ENCODE peak calls at places on chromosomes 5 and 9, in nine cellular contexts. P is uterus, Q is psoas muscle, V is GM23338, G is gastrocnemius medialis, F is upper lobe of right lung, M is WERI-Rb-1, A is left ventricle myocardium inferior, Y is fibroblast of lung. J is an unnamed sample. For H3K27me3, the result is how much of the 10 kb centered on the place peaks cover.

GRCh38 chr9:108664309-108665255 is 191.2 kb downstream of the ACTL7B start:
- DNase-seq in P (no peak), M (no peak), F (no peak), G (no peak), A (no peak), Q (no peak), Y (no peak), V (no peak), J (no peak)

GRCh38 chr5:91469517-91470165 is 86.5 kb upstream of the ARRDC3 start:
- DNase-seq in Q (no peak), A (no peak), P (no peak), G (peak), Y (no peak), V (no peak), F (no peak), M (no peak), J (no peak)

GRCh38 chr5:11560915-11561697 is 343.1 kb downstream of the CTNND2 start:
- DNase-seq in G (no peak), Y (no peak), F (no peak), V (no peak), P (no peak), A (no peak), Q (no peak), M (no peak), J (no peak)

GRCh38 chr5:54639621-54640020 is 122.1 kb downstream of the SNX18 start:
- DNase-seq in P (no peak), V (peak), Y (no peak), M (peak), Q (no peak), F (no peak), G (no peak), A (no peak), J (no peak)

GRCh38 chr9:1087120-1087881 is 37.1 kb downstream of the DMRT2 start:
- DNase-seq in Q (no peak), V (no peak), Y (no peak), A (no peak), F (no peak), M (no peak), P (no peak), G (no peak), J (no peak)

GRCh38 chr5:78518365-78519197 is 130.0 kb downstream of the LHFPL2 start:
- DNase-seq in F (no peak), Q (peak), Y (peak), P (no peak), V (peak), A (peak), M (no peak), G (peak), J (no peak)

GRCh38 chr9:22175972-22176545 is 167.0 kb upstream of the CDKN2B start:
- DNase-seq in G (no peak), Q (no peak), P (no peak), V (no peak), F (no peak), M (no peak), A (no peak), Y (no peak), J (peak)

GRCh38 chr9:20300430-20301115 is 321.7 kb downstream of the MLLT3 start:
- DNase-seq in Y (no peak), M (no peak), P (no peak), G (no peak), V (no peak), Q (no peak), A (no peak), F (no peak), J (no peak)

GRCh38 chr9:120032639-120033038 is 547.3 kb downstream of the CDK5RAP2 start:
- DNase-seq in Y (no peak), P (no peak), Q (no peak), F (no peak), M (peak), A (no peak), V (peak), G (no peak), J (no peak)

GRCh38 chr9:133738039-133738805 is at the start of gene SARDH:
- DNase-seq in P (peak), V (peak), Y (peak), Q (peak), G (peak), M (peak), F (peak), A (peak), J (peak)

GRCh38 chr9:89313842-89314241 is 2.8 kb downstream of the CKS2 start:
- DNase-seq in P (no peak), Q (no peak), G (no peak), M (no peak), A (no peak), F (no peak), V (no peak), Y (no peak), J (no peak)

GRCh38 chr5:120738568-120738967 is 274.5 kb downstream of the PRR16 start:
- DNase-seq in V (no peak), F (no peak), G (no peak), A (no peak), P (no peak), M (no peak), Q (no peak), Y (no peak), J (no peak)

GRCh38 chr9:136198605-136199083 is 6.3 kb downstream of the LHX3 start:
- DNase-seq in M (no peak), A (no peak), Y (no peak), V (peak), F (no peak), P (no peak), Q (no peak), G (no peak), J (no peak)

GRCh38 chr5:10248378-10249260 is 1.1 kb downstream of the ATPSCKMT start:
- DNase-seq in Y (no peak), V (no peak), F (no peak), A (no peak), G (no peak), Q (no peak), M (no peak), P (peak), J (peak)

GRCh38 chr5:122464191-122464590 is 152.2 kb downstream of the SNCAIP start:
- DNase-seq in Q (no peak), A (no peak), F (no peak), M (no peak), Y (no peak), G (no peak), P (no peak), V (no peak), J (no peak)

GRCh38 chr9:92720209-92720765 is 44.3 kb downstream of the BICD2 start:
- DNase-seq in V (no peak), A (no peak), G (no peak), M (no peak), F (no peak), Y (no peak), P (no peak), Q (no peak), J (no peak)

GRCh38 chr5:166342330-166342891 is 1949.0 kb upstream of the WWC1 start:
- DNase-seq in F (no peak), M (no peak), V (no peak), A (no peak), G (no peak), Y (no peak), P (no peak), Q (no peak), J (no peak)

GRCh38 chr5:166338801-166339200 is 1952.6 kb upstream of the WWC1 start:
- DNase-seq in F (no peak), G (no peak), M (no peak), A (no peak), Y (no peak), P (no peak), Q (no peak), V (no peak), J (no peak)

GRCh38 chr5:166340039-166340438 is 1951.4 kb upstream of the WWC1 start:
- DNase-seq in Q (no peak), M (no peak), A (no peak), Y (no peak), P (no peak), F (no peak), G (no peak), V (no peak), J (no peak)

GRCh38 chr5:166347051-166347450 is 1944.4 kb upstream of the WWC1 start:
- DNase-seq in Q (no peak), G (no peak), F (no peak), P (no peak), M (no peak), V (no peak), Y (no peak), A (no peak), J (no peak)

GRCh38 chr5:166341708-166342329 is 1949.6 kb upstream of the WWC1 start:
- DNase-seq in M (peak), F (no peak), Q (no peak), P (no peak), A (no peak), G (no peak), V (peak), Y (no peak), J (no peak)
- TF ChIP-seq CTCF in M (peak), F (peak), Q (no peak), P (peak), A (peak), G (no peak), V (peak), Y (peak), J (no peak)

GRCh38 chr5:93578179-93578812 is 2.7 kb downstream of the NR2F1-AS1 start:
- DNase-seq in G (no peak), M (no peak), V (peak), A (no peak), F (no peak), Q (no peak), P (peak), Y (peak), J (no peak)

GRCh38 chr5:93577807-93578178 is 3.2 kb downstream of the NR2F1-AS1 start:
- DNase-seq in M (no peak), G (no peak), P (no peak), F (no peak), Q (no peak), Y (no peak), V (no peak), A (no peak), J (no peak)

GRCh38 chr5:93575466-93575865 is 5.6 kb downstream of the NR2F1-AS1 start:
- DNase-seq in Q (no peak), G (no peak), M (no peak), A (no peak), Y (no peak), P (no peak), V (no peak), F (no peak), J (no peak)

GRCh38 chr5:93576015-93576414 is 5.0 kb downstream of the NR2F1-AS1 start:
- DNase-seq in V (no peak), G (no peak), F (no peak), A (no peak), Y (no peak), Q (no peak), M (no peak), P (no peak), J (no peak)

GRCh38 chr5:93576994-93577575 is 3.9 kb downstream of the NR2F1-AS1 start:
- DNase-seq in A (no peak), M (no peak), V (peak), P (peak), Y (no peak), G (no peak), Q (no peak), F (no peak), J (no peak)
- H3K27me3 ChIP-seq in A (half or more), M (under half), V (half or more), P (under half), Y (under half), G (half or more), Q (under half), F (half or more), J (under half)

DNA sequence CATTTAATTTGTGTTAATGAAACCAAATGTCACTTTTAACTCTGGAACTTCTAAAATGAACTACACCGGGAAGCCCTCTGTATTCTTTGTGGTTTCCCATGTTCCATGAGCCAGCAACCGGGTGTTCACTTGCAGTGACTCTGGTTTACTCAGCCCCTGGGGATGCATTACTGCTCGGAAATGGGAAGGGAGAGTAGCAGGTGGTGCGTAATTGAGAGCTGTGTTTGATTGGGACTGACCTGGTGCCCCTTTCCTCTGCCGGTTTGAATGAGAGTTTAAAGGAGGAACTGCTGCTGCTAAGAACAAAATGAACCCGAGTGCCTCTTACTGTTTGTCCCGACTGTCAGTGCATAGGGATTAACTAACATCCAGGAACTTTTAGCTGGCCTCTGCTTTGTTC is 100.1 kb upstream of the DHFR start:
- DNase-seq in G (no peak), M (peak), F (no peak), V (no peak), Y (peak), P (no peak), Q (no peak), A (no peak), J (peak)
- H3K4me3 ChIP-seq in G (no peak), M (no peak), F (no peak), V (no peak), Y (no peak), P (no peak), Q (no peak), A (no peak), J (peak)

GRCh38 chr5:41349846-41350245 is 136.5 kb upstream of the C6 start:
- DNase-seq in Y (no peak), F (no peak), Q (no peak), P (no peak), A (no peak), V (no peak), G (no peak), M (no peak), J (no peak)

GRCh38 chr5:41345295-41345694 is 132.0 kb upstream of the C6 start:
- DNase-seq in Y (no peak), G (no peak), F (no peak), P (no peak), Q (no peak), A (no peak), V (no peak), M (no peak), J (no peak)

GRCh38 chr5:41347569-41347968 is 134.2 kb upstream of the C6 start:
- DNase-seq in M (no peak), V (peak), Y (no peak), Q (no peak), A (no peak), P (no peak), F (no peak), G (no peak), J (no peak)

DNA sequence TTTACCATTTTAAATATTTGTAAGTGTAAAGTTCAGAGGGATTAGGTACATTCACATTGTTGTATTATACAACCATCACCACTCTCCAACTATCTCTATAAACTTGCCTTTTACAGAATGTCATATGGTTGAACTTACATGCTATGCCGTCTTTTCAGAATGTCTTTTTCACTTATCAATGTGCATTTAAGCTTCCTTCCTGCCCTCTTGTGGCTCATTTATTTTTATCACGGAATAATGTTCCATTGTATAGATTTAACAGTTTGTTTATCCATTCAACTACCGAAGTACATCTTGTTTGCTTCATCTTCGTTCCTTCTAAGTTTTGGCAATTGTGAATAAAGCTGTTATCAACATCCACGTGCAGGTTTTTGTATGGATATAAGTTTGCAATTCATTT is 133.3 kb upstream of the C6 start:
- DNase-seq in G (no peak), V (no peak), A (no peak), Q (no peak), Y (peak), M (no peak), P (no peak), F (no peak), J (no peak)
- TF ChIP-seq CTCF in G (no peak), V (no peak), A (no peak), Q (no peak), Y (peak), M (no peak), P (no peak), F (no peak), J (peak)

GRCh38 chr9:101312661-101313060 is 72.1 kb downstream of the BAAT start:
- DNase-seq in Q (no peak), G (no peak), Y (no peak), P (no peak), M (no peak), F (no peak), V (no peak), A (no peak), J (no peak)

GRCh38 chr9:101311759-101312420 is 72.9 kb downstream of the BAAT start:
- DNase-seq in Y (peak), V (peak), G (no peak), Q (no peak), A (no peak), F (no peak), M (peak), P (no peak), J (peak)

GRCh38 chr9:101307524-101308213 is 77.1 kb downstream of the BAAT start:
- DNase-seq in F (no peak), Y (no peak), G (no peak), V (no peak), Q (no peak), M (no peak), A (no peak), P (no peak), J (no peak)

GRCh38 chr9:101307041-101307440 is 77.8 kb downstream of the BAAT start:
- DNase-seq in G (no peak), V (no peak), P (no peak), Q (no peak), M (no peak), Y (no peak), A (no peak), F (no peak), J (no peak)

GRCh38 chr9:101309139-101309538 is 75.7 kb downstream of the BAAT start:
- DNase-seq in Q (no peak), G (no peak), F (no peak), A (no peak), M (no peak), P (no peak), Y (no peak), V (no peak), J (no peak)
- H3K27me3 ChIP-seq in Q (under half), G (under half), F (under half), A (under half), M (under half), P (under half), Y (under half), V (under half), J (under half)